ENCODE peak calls at places on chromosomes 3 and 15, in ten cellular contexts. K, R, A, D, N, S, P, C, W and M are unnamed samples.

GRCh38 chr3:28924744-28925360 is 356.0 kb upstream of the RBMS3 start:
- DNase-seq in K (no peak), W (no peak), R (no peak), S (no peak), A (no peak), D (no peak), N (peak), P (no peak), C (no peak), M (no peak)

GRCh38 chr15:31439328-31439727 is 112.7 kb downstream of the KLF13 start:
- DNase-seq in R (no peak), S (no peak), P (no peak), C (peak), N (peak), A (peak), K (no peak), D (no peak), W (no peak), M (peak)

GRCh38 chr3:187507266-187507665 is 139.1 kb downstream of the RTP4 start:
- DNase-seq in C (no peak), N (peak), D (no peak), W (no peak), A (no peak), R (no peak), P (no peak), K (no peak), S (no peak), M (no peak)

GRCh38 chr3:109265300-109265699 is 51.0 kb downstream of the DPPA2 start:
- DNase-seq in S (no peak), P (no peak), N (no peak), R (no peak), A (no peak), C (no peak), K (peak), D (no peak), W (no peak), M (no peak)

GRCh38 chr3:171364500-171364899 is 95.7 kb downstream of the TNIK start:
- DNase-seq in R (no peak), S (no peak), N (no peak), W (no peak), C (no peak), D (no peak), P (no peak), K (no peak), A (no peak), M (no peak)

GRCh38 chr3:175185903-175186302 is 326.8 kb downstream of the NAALADL2 start:
- DNase-seq in S (no peak), A (no peak), K (no peak), D (no peak), P (no peak), C (no peak), W (no peak), R (no peak), N (no peak), M (no peak)

GRCh38 chr3:185335799-185336198 is 27.1 kb upstream of the MAP3K13 start:
- DNase-seq in P (no peak), C (no peak), N (peak), W (no peak), R (no peak), D (no peak), S (no peak), K (no peak), A (no peak), M (no peak)

GRCh38 chr3:33634262-33634661 is 83.8 kb downstream of the CLASP2 start:
- DNase-seq in N (no peak), R (no peak), S (no peak), A (no peak), K (no peak), P (no peak), C (no peak), W (no peak), D (no peak), M (no peak)

GRCh38 chr3:50351318-50351687 is 641 bp downstream of the CYB561D2 start:
- DNase-seq in P (no peak), R (no peak), N (no peak), A (no peak), C (no peak), D (no peak), K (no peak), S (no peak), W (no peak), M (no peak)

GRCh38 chr3:22474706-22475470 is 723.9 kb upstream of the ZNF385D start:
- DNase-seq in W (no peak), R (no peak), N (peak), D (no peak), C (no peak), P (no peak), S (no peak), K (peak), A (no peak), M (peak)

GRCh38 chr3:135084404-135084803 is 289.3 kb downstream of the EPHB1 start:
- DNase-seq in R (no peak), D (no peak), P (no peak), C (no peak), N (peak), K (no peak), A (no peak), S (no peak), W (no peak), M (no peak)

GRCh38 chr3:56154297-56154696 is 314.0 kb downstream of the ERC2 start:
- DNase-seq in R (no peak), N (peak), C (no peak), D (no peak), K (no peak), S (no peak), W (no peak), P (no peak), A (no peak), M (peak)

GRCh38 chr3:101836907-101837598 is 12.3 kb upstream of the NFKBIZ start:
- DNase-seq in S (no peak), C (no peak), P (no peak), D (no peak), K (peak), A (no peak), R (no peak), N (peak), W (no peak), M (peak)

GRCh38 chr3:9914011-9914410 is 2.9 kb upstream of the IL17RC start:
- DNase-seq in R (no peak), S (no peak), C (no peak), P (no peak), N (no peak), K (no peak), W (no peak), D (no peak), A (no peak), M (no peak)

GRCh38 chr15:85690546-85691226 is 104.0 kb downstream of the KLHL25 start:
- DNase-seq in P (no peak), S (no peak), N (no peak), W (no peak), R (no peak), A (no peak), K (no peak), D (no peak), C (peak), M (peak)

GRCh38 chr3:50150863-50151686 is 4.0 kb upstream of the SEMA3F start:
- DNase-seq in W (no peak), R (no peak), N (no peak), D (no peak), A (no peak), P (no peak), S (no peak), C (no peak), K (no peak), M (no peak)

GRCh38 chr3:159620281-159620680 is 368.4 kb upstream of the IL12A start:
- DNase-seq in K (no peak), S (no peak), R (no peak), C (no peak), N (peak), D (no peak), P (no peak), W (no peak), A (no peak), M (no peak)

GRCh38 chr3:127597020-127597771 is 1.0 kb upstream of the MCM2 start:
- DNase-seq in P (no peak), N (no peak), C (no peak), W (no peak), D (no peak), S (no peak), K (no peak), R (no peak), A (no peak), M (peak)

GRCh38 chr3:127092776-127093175 is 100.2 kb upstream of the PRR23E start:
- DNase-seq in S (no peak), W (no peak), D (no peak), C (no peak), N (no peak), K (no peak), R (no peak), P (no peak), A (no peak), M (no peak)

GRCh38 chr3:79326642-79327041 is 441.2 kb downstream of the ROBO1 start:
- DNase-seq in C (no peak), A (no peak), K (peak), N (no peak), P (no peak), S (no peak), D (no peak), R (no peak), W (no peak), M (no peak)

GRCh38 chr3:23607184-23607847 is 198.4 kb upstream of the UBE2E1 start:
- DNase-seq in W (no peak), R (no peak), S (no peak), K (no peak), N (no peak), C (no peak), A (no peak), P (no peak), D (no peak), M (no peak)

GRCh38 chr15:26352909-26353308 is 420.0 kb downstream of the GABRB3 start:
- DNase-seq in N (no peak), K (no peak), A (no peak), D (no peak), C (no peak), R (no peak), P (no peak), S (no peak), W (no peak), M (no peak)

GRCh38 chr15:66830358-66830757 is 128.3 kb downstream of the SMAD6 start:
- DNase-seq in S (no peak), R (no peak), P (no peak), W (peak), A (no peak), D (no peak), K (peak), C (no peak), N (peak), M (peak)

GRCh38 chr3:124413393-124413792 is 316.9 kb upstream of the UMPS start:
- DNase-seq in W (no peak), C (no peak), R (no peak), N (no peak), D (no peak), A (no peak), P (no peak), K (no peak), S (no peak), M (no peak)

GRCh38 chr15:28936481-28936881 is 50.7 kb downstream of the APBA2 start:
- DNase-seq in P (no peak), R (no peak), A (no peak), D (no peak), S (no peak), W (no peak), C (no peak), N (no peak), K (no peak), M (no peak)

GRCh38 chr3:168926426-168926825 is 737.1 kb downstream of the MECOM start:
- DNase-seq in C (no peak), D (no peak), P (no peak), R (no peak), N (no peak), W (no peak), S (no peak), A (no peak), K (no peak), M (no peak)

GRCh38 chr3:66302288-66302687 is 81.5 kb downstream of the SLC25A26 start:
- DNase-seq in K (no peak), A (no peak), D (no peak), W (no peak), S (no peak), R (no peak), N (no peak), C (peak), P (no peak), M (no peak)

GRCh38 chr15:42508263-42508690 is 12.8 kb downstream of the SNAP23 start:
- DNase-seq in D (no peak), S (no peak), C (no peak), R (no peak), N (peak), A (no peak), W (no peak), K (peak), P (no peak), M (no peak)

GRCh38 chr15:64844576-64845140 is 2.9 kb downstream of the PLEKHO2 start:
- DNase-seq in R (no peak), N (peak), W (no peak), D (no peak), S (no peak), A (no peak), K (no peak), C (no peak), P (no peak), M (peak)